ENCODE peak calls at places on chromosomes 7 and 10, in nine cellular contexts. Z, I, U, E, J, L, G, Y and S are unnamed samples.

GRCh38 chr10:124648738-124649137 is 95.4 kb downstream of the FAM53B start:
- DNase-seq in Z (no peak), I (peak), U (peak), E (peak), J (peak), L (peak), G (peak), Y (peak), S (no peak)

GRCh38 chr7:12990440-12990839 is 303.0 kb downstream of the ARL4A start:
- DNase-seq in Z (no peak), I (no peak), U (no peak), E (no peak), J (no peak), L (no peak), G (no peak), Y (no peak), S (no peak)

GRCh38 chr10:104033966-104034365 is 51.7 kb downstream of the COL17A1 start:
- DNase-seq in Z (no peak), I (no peak), U (no peak), E (no peak), J (no peak), L (no peak), G (no peak), Y (no peak), S (no peak)

GRCh38 chr10:82390866-82391658 is 516.1 kb downstream of the NRG3 start:
- DNase-seq in Z (no peak), I (no peak), U (no peak), E (no peak), J (no peak), L (no peak), G (no peak), Y (no peak), S (no peak)

GRCh38 chr7:54664235-54665228 is 94.5 kb downstream of the SEC61G start:
- DNase-seq in Z (no peak), I (peak), U (no peak), E (peak), J (no peak), L (peak), G (no peak), Y (peak), S (peak)

GRCh38 chr10:8034666-8035640 is 19.5 kb upstream of the GATA3 start:
- DNase-seq in Z (no peak), I (no peak), U (no peak), E (no peak), J (no peak), L (no peak), G (no peak), Y (no peak), S (no peak)

GRCh38 chr10:106440767-106441166 is 723.7 kb downstream of the SORCS1 start:
- DNase-seq in Z (no peak), I (peak), U (no peak), E (no peak), J (no peak), L (no peak), G (no peak), Y (no peak), S (no peak)

GRCh38 chr7:29277436-29278215 is 83.1 kb downstream of the CHN2 start:
- DNase-seq in Z (no peak), I (no peak), U (no peak), E (no peak), J (no peak), L (no peak), G (no peak), Y (no peak), S (no peak)

GRCh38 chr7:121288894-121289293 is 39.9 kb upstream of the WNT16 start:
- DNase-seq in Z (no peak), I (peak), U (no peak), E (no peak), J (no peak), L (peak), G (no peak), Y (no peak), S (no peak)

GRCh38 chr7:1950623-1951523 is 280.8 kb downstream of the ELFN1 start:
- DNase-seq in Z (peak), I (no peak), U (no peak), E (no peak), J (no peak), L (no peak), G (no peak), Y (peak), S (no peak)

GRCh38 chr10:241451-241850 is 106.2 kb downstream of the ZMYND11 start:
- DNase-seq in Z (no peak), I (no peak), U (no peak), E (peak), J (no peak), L (no peak), G (no peak), Y (no peak), S (no peak)

GRCh38 chr7:151511946-151512345 is 7.7 kb downstream of the RHEB start:
- DNase-seq in Z (no peak), I (peak), U (no peak), E (no peak), J (no peak), L (no peak), G (no peak), Y (no peak), S (no peak)

GRCh38 chr10:17062493-17063487 is 66.8 kb downstream of the CUBN start:
- DNase-seq in Z (peak), I (peak), U (peak), E (peak), J (no peak), L (peak), G (peak), Y (no peak), S (no peak)
- TF ChIP-seq CTCF in Z (no peak), I (no peak), U (no peak), E (no peak), J (no peak), L (no peak), G (no peak), Y (no peak), S (no peak)

GRCh38 chr10:5370493-5371317 is 5.9 kb downstream of the UCN3 start:
- DNase-seq in Z (no peak), I (no peak), U (no peak), E (no peak), J (no peak), L (no peak), G (no peak), Y (no peak), S (no peak)
- TF ChIP-seq CTCF in Z (no peak), I (no peak), U (no peak), E (no peak), J (no peak), L (no peak), G (no peak), Y (no peak), S (no peak)

GRCh38 chr7:137986252-137987010 is 15.5 kb downstream of the CREB3L2 start:
- DNase-seq in Z (no peak), I (no peak), U (peak), E (peak), J (no peak), L (no peak), G (no peak), Y (peak), S (no peak)
- TF ChIP-seq CTCF in Z (no peak), I (no peak), U (no peak), E (no peak), J (no peak), L (no peak), G (no peak), Y (no peak), S (no peak)

GRCh38 chr10:19815036-19815435 is 1.2 kb upstream of the PLXDC2 start:
- DNase-seq in Z (no peak), I (peak), U (no peak), E (no peak), J (no peak), L (no peak), G (no peak), Y (no peak), S (no peak)

GRCh38 chr10:19812976-19813375 is 3.3 kb upstream of the PLXDC2 start:
- DNase-seq in Z (no peak), I (no peak), U (no peak), E (no peak), J (no peak), L (no peak), G (no peak), Y (no peak), S (no peak)

GRCh38 chr10:19815478-19816419 is 483 bp upstream of the PLXDC2 start:
- DNase-seq in Z (peak), I (peak), U (peak), E (peak), J (no peak), L (peak), G (no peak), Y (no peak), S (peak)

GRCh38 chr10:19809481-19809880 is 6.8 kb upstream of the PLXDC2 start:
- DNase-seq in Z (no peak), I (no peak), U (no peak), E (no peak), J (no peak), L (no peak), G (no peak), Y (no peak), S (no peak)

GRCh38 chr10:19811517-19811916 is 4.7 kb upstream of the PLXDC2 start:
- DNase-seq in Z (no peak), I (peak), U (peak), E (no peak), J (no peak), L (peak), G (no peak), Y (no peak), S (no peak)
- TF ChIP-seq CTCF in Z (no peak), I (peak), U (peak), E (peak), J (peak), L (peak), G (peak), Y (no peak), S (peak)

DNA sequence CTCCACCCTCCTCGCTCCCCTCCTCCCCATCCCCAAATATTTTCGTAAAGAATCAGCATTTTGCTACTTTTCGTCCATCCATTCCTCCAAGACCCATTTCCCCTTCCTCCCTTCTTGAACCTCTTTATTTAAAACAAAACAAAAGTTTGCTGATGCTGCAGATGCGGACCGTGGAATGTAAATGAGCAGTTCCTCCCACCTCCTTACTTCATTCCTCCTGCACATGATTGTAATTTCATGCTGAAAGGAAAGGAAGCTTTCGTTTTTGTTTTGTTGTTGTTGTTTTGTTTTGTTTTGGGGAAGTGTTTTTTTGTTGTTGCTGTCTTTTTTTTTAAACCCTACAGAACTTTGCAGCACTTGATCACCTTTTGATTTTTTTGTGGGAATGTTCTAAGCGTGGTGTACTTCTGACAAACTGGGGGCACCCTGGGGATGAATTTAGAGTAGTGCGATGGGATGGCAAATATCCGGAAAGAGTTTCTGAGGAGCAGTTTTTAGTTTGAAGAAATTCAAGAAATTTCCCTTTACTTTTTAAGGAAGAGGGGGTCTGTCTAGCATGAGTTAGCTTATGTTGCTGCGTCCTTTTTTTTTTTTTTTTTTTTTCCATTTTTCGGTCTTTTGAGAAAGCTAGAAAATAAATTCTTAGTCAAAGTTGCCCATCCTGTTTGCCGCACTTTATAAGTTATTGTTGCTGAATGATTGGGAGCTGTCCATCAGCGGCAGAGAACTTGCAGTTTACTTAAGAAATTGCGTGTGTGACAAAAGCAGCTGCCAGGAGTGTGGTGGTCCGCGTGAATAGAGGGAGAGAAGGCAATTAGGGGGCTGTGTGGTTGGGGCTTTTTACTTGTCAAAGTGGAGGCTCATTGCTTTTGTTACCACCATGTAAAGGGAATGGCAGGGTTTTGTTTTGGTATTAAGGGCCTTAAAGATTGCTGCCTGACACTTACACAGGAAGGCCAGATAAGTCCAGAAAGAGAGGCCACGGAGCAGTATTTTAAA is 177.5 kb downstream of the TCF7L2 start:
- DNase-seq in Z (no peak), I (no peak), U (no peak), E (no peak), J (no peak), L (no peak), G (no peak), Y (no peak), S (no peak)
- TF ChIP-seq CTCF in Z (no peak), I (no peak), U (no peak), E (no peak), J (no peak), L (no peak), G (no peak), Y (no peak), S (no peak)

GRCh38 chr10:30491832-30492530 is 58.0 kb downstream of the MAP3K8 start:
- DNase-seq in Z (no peak), I (no peak), U (no peak), E (no peak), J (no peak), L (no peak), G (no peak), Y (no peak), S (no peak)

GRCh38 chr10:30494558-30494957 is 60.6 kb downstream of the MAP3K8 start:
- DNase-seq in Z (no peak), I (no peak), U (no peak), E (no peak), J (no peak), L (no peak), G (no peak), Y (no peak), S (no peak)

GRCh38 chr10:30495687-30496086 is 61.7 kb downstream of the MAP3K8 start:
- DNase-seq in Z (no peak), I (no peak), U (no peak), E (no peak), J (no peak), L (no peak), G (no peak), Y (no peak), S (no peak)

GRCh38 chr10:30491204-30491603 is 57.2 kb downstream of the MAP3K8 start:
- DNase-seq in Z (peak), I (peak), U (no peak), E (no peak), J (no peak), L (no peak), G (no peak), Y (no peak), S (no peak)

DNA sequence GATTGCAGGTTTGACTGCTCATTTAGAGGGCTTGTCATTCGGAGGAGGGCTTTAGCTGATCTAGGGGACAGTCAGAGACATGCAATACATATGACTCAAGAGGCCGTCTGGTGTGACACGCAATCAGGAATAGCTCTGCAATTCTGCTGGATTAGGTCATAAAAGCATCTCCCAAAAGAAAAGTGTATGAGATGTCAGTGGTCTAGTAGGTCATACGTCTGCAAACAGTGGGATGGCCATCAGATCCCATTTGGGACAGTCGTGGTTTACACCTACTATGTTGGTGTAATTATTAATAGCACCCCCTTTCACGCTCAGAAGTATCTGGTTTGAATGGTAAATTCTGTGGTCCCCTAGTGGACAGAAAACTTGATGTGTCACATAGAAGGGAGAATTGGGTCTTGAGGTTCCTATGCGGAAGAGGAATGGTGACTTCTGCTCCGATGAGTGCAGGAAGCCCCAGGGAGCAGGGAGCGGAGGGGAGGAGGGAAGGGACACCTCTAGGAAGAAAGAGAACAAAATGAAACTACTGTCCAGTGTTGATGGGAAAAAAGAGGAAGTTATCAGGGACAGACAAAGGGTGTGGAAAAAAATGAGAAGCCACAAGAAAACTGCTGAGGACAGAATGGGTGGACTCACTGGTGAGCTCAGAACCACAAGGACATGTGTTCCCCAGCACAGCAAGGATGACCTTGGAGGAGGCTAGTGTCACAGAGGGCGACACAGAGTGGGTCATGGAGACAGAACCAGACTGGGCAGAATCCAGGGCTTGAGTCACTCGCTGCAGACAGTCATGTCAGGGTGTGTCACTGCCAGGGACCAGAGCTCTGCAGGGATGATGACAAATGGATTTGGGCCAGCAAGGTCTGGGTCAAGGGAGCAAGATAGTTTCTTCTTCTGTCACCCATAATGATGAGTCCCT is 59.9 kb downstream of the MAP3K8 start:
- DNase-seq in Z (peak), I (peak), U (peak), E (no peak), J (no peak), L (peak), G (no peak), Y (peak), S (no peak)
- TF ChIP-seq CTCF in Z (no peak), I (no peak), U (no peak), E (no peak), J (peak), L (no peak), G (no peak), Y (no peak), S (peak)

GRCh38 chr10:79144341-79145173 is 75.8 kb downstream of the ZMIZ1 start:
- DNase-seq in Z (no peak), I (no peak), U (no peak), E (no peak), J (no peak), L (no peak), G (no peak), Y (no peak), S (no peak)

GRCh38 chr10:79140906-79141305 is 72.1 kb downstream of the ZMIZ1 start:
- DNase-seq in Z (no peak), I (no peak), U (no peak), E (no peak), J (no peak), L (no peak), G (no peak), Y (no peak), S (no peak)

GRCh38 chr10:79143879-79144278 is 75.1 kb downstream of the ZMIZ1 start:
- DNase-seq in Z (no peak), I (no peak), U (no peak), E (no peak), J (no peak), L (no peak), G (no peak), Y (no peak), S (no peak)

GRCh38 chr10:79142064-79142491 is 73.3 kb downstream of the ZMIZ1 start:
- DNase-seq in Z (no peak), I (no peak), U (peak), E (no peak), J (no peak), L (peak), G (no peak), Y (no peak), S (no peak)

DNA sequence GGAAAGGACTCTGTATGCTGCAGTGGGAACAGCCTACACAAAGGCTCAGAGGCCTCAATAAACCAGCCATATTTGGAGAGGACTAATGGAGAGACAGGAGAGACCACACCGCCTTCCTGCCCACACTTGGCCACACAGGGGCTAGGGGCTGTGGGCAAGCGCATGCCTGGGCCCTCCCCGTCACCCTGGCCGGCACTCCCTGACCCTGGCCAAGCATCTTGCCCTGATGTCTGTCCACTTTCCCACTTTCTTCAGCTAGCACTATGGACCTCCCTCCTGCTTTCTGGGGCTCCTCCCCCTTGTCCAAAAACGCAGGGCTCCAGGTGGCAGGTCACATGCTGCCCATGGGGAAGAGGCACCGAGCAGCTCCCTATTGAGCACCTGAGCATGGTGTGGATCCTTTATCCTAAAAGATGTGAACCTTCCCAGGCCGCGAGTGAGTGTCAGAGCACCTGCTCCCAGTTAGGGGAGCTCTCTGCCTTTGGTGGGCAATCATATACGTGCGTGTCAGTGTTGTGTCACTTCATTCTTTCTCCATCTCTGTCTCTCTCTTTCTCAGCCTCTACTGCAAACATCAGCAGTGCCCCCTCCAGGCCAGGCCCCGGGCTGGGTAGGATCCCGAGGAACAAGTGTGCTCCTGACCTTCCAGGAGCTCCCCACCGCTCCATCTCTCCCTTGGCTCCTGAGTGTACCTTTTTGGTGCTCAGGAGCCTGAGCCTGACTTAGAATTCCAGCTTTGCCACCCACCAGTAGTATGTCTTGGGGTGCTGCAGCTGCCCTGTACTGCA is 74.0 kb downstream of the ZMIZ1 start:
- DNase-seq in Z (no peak), I (no peak), U (no peak), E (no peak), J (no peak), L (no peak), G (no peak), Y (no peak), S (no peak)
- TF ChIP-seq CTCF in Z (no peak), I (no peak), U (no peak), E (no peak), J (no peak), L (peak), G (no peak), Y (no peak), S (no peak)

DNA sequence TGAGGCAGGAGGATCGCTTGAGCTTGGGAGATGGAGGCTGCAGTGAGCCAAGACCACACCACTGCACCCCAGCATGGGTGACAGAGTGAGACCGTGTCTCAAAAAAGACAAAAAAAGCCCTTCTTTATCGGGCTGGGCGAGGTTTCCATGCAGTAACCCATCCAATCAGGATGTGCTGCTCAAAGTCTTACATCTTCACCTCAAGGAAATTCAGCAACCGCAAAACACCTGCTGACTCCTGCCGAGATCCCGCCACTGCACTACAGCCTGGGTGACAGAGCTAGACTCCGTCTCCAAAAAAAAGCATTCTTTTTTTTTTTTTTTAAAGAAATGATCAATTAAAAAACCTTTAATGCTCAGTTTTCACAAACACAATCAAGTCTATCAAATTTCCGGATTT is 75.7 kb upstream of the KCTD7 start:
- DNase-seq in Z (no peak), I (no peak), U (peak), E (no peak), J (no peak), L (no peak), G (no peak), Y (no peak), S (no peak)
- TF ChIP-seq CTCF in Z (no peak), I (no peak), U (no peak), E (no peak), J (no peak), L (no peak), G (no peak), Y (no peak), S (no peak)